ENCODE peak calls at places on chromosomes 12 and 14, in eight cellular contexts. Q is cardiac muscle cell; N is stimulated activated CD8-positive, alpha-beta memory T cell treated with anti-CD3 and anti-CD28 coated beads, Interleukin-2, amount 100 ng/mL, for 1 hour; K is amniotic stem cell; S is HT1080; A is ecto neural progenitor cell; M is astrocyte of the spinal cord; J is progenitor cell of endocrine pancreas. B is an unnamed sample.

GRCh38 chr12:53300187-53300586 is 692 bp downstream of the MYG1 start:
- DNase-seq in A (no peak), Q (peak; percentile 5), M (peak; percentile 29), J (no peak), S (peak; percentile 25), N (no peak), K (no peak), B (no peak)

GRCh38 chr12:96213869-96214268 is 19.7 kb downstream of the ELK3 start:
- DNase-seq in Q (no peak), A (no peak), K (no peak), J (no peak), N (no peak), S (no peak), M (no peak), B (peak; percentile 21)

GRCh38 chr12:46453428-46453827 is 80.9 kb upstream of the SLC38A2 start:
- DNase-seq in Q (no peak), M (no peak), A (no peak), J (no peak), S (no peak), K (no peak), N (no peak), B (no peak)

GRCh38 chr14:77107228-77107627 is 9.2 kb downstream of the CIPC start:
- DNase-seq in S (no peak), Q (no peak), A (no peak), J (no peak), K (no peak), N (no peak), M (no peak), B (no peak)

GRCh38 chr12:88468546-88468945 is 111.7 kb downstream of the KITLG start:
- DNase-seq in S (no peak), J (no peak), M (no peak), Q (no peak), N (no peak), A (no peak), K (no peak), B (no peak)

GRCh38 chr14:100850841-100851585 is 25.1 kb downstream of the MEG3 start:
- DNase-seq in Q (peak; percentile 55), A (peak; percentile 72), M (no peak), S (peak; percentile 46), J (no peak), K (no peak), N (peak; percentile 62), B (peak; percentile 71)

GRCh38 chr12:7042847-7043246 is 17.7 kb upstream of the C1S start:
- DNase-seq in J (no peak), N (no peak), S (peak; percentile 46), M (peak; percentile 2), A (no peak), Q (peak; percentile 32), K (no peak), B (no peak)

GRCh38 chr14:95784137-95784536 is 70.2 kb upstream of the TCL1A start:
- DNase-seq in Q (peak; percentile 81), A (no peak), M (peak; percentile 18), J (peak; percentile 39), N (no peak), S (no peak), K (no peak), B (no peak)

GRCh38 chr12:31324116-31324844 is 1.7 kb downstream of the SINHCAF start:
- DNase-seq in Q (peak; percentile 84), N (peak; percentile 33), J (peak; percentile 77), K (peak; percentile 63), A (peak; percentile 86), S (peak; percentile 60), M (peak; percentile 81), B (peak; percentile 93)

GRCh38 chr14:61973981-61974380 is 211.8 kb downstream of the SNAPC1 start:
- DNase-seq in A (no peak), M (peak; percentile 71), J (no peak), K (peak; percentile 7), Q (no peak), N (no peak), S (peak; percentile 88), B (peak; percentile 69)

GRCh38 chr12:27198036-27198435 is 46.0 kb upstream of the STK38L start:
- DNase-seq in A (no peak), K (no peak), N (no peak), J (no peak), Q (no peak), M (peak; percentile 88), S (no peak), B (peak; percentile 76)

GRCh38 chr12:124745891-124746570 is 117.6 kb downstream of the SCARB1 start:
- DNase-seq in Q (peak; percentile 87), K (peak; percentile 83), N (no peak), A (peak; percentile 96), J (peak; percentile 61), M (peak; percentile 96), S (peak; percentile 68), B (peak; percentile 99)

GRCh38 chr14:101349108-101349507 is 212.2 kb upstream of the DIO3 start:
- DNase-seq in S (no peak), Q (no peak), M (no peak), N (no peak), J (no peak), K (no peak), A (peak; percentile 28), B (no peak)

GRCh38 chr12:76641073-76641472 is 81.5 kb upstream of the OSBPL8 start:
- DNase-seq in J (no peak), S (no peak), M (no peak), K (no peak), N (no peak), A (no peak), Q (no peak), B (no peak)

GRCh38 chr12:15880721-15881120 is 1.5 kb upstream of the STRAP start:
- DNase-seq in N (no peak), S (no peak), A (no peak), Q (no peak), K (no peak), J (no peak), M (no peak), B (no peak)

GRCh38 chr14:58752782-58753181 is 115.0 kb downstream of the DACT1 start:
- DNase-seq in N (no peak), K (no peak), A (no peak), M (no peak), J (no peak), S (no peak), Q (no peak), B (no peak)

GRCh38 chr12:94326727-94327126 is 132.9 kb downstream of the CEP83 start:
- DNase-seq in Q (no peak), A (no peak), K (peak; percentile 16), J (no peak), S (peak; percentile 91), N (no peak), M (peak; percentile 73), B (peak; percentile 56)

GRCh38 chr12:90253674-90254181 is 545.1 kb upstream of the ATP2B1 start:
- DNase-seq in Q (peak; percentile 2), M (peak; percentile 96), J (no peak), K (peak; percentile 32), N (peak; percentile 0), A (no peak), S (peak; percentile 99), B (peak; percentile 94)

GRCh38 chr14:21039585-21040369 is 2.4 kb upstream of the RNASE7 start:
- DNase-seq in Q (peak; percentile 85), K (peak; percentile 40), A (no peak), N (no peak), J (no peak), M (peak; percentile 67), S (peak; percentile 67), B (peak; percentile 73)

GRCh38 chr12:71581206-71581605 is 82.4 kb downstream of the ZFC3H1 start:
- DNase-seq in M (no peak), K (no peak), J (no peak), Q (no peak), A (no peak), S (no peak), N (no peak), B (peak; percentile 94)

GRCh38 chr12:121795029-121795977 is 1.8 kb upstream of the RHOF start:
- DNase-seq in N (peak; percentile 75), Q (peak; percentile 85), S (peak; percentile 79), M (peak; percentile 84), J (peak; percentile 87), K (peak; percentile 57), A (peak; percentile 92), B (peak; percentile 94)

GRCh38 chr12:109440851-109441490 is 36.1 kb downstream of the KCTD10 start:
- DNase-seq in J (no peak), N (no peak), M (no peak), K (no peak), Q (peak; percentile 73), A (no peak), S (no peak), B (no peak)

GRCh38 chr14:32331227-32331597 is 2.1 kb downstream of the AKAP6 start:
- DNase-seq in Q (no peak), J (no peak), A (no peak), S (no peak), K (no peak), M (no peak), N (no peak), B (no peak)

GRCh38 chr12:70733385-70733784 is 96.2 kb upstream of the PTPRB start:
- DNase-seq in N (no peak), K (peak; percentile 63), A (no peak), S (peak; percentile 62), M (peak; percentile 73), J (peak; percentile 12), Q (peak; percentile 76), B (peak; percentile 72)

GRCh38 chr12:122849352-122850047 is 14.2 kb downstream of the HIP1R start:
- DNase-seq in J (no peak), N (no peak), S (no peak), A (no peak), K (no peak), M (no peak), Q (no peak), B (no peak)

B was measured in islet precursor cell.